ENCODE peak calls at places on chromosomes 3 and 15, in five cellular contexts. K is KBM-7; J is hepatic stellate cell; I is cardiac muscle cell; M is effector memory CD8-positive, alpha-beta T cell. A is an unnamed sample.

GRCh38 chr3:194688207-194688711 is 2.6 kb downstream of the FAM43A start:
- DNase-seq in K (peak; percentile 77), J (no peak), I (peak; percentile 48), M (peak; percentile 21), A (no peak)

GRCh38 chr3:192223815-192224214 is 503.5 kb downstream of the FGF12 start:
- DNase-seq in K (no peak), J (no peak), I (no peak), M (no peak), A (no peak)

GRCh38 chr3:160804762-160805161 is 48.7 kb downstream of the PPM1L start:
- DNase-seq in K (no peak), J (no peak), I (peak; percentile 7), M (no peak), A (no peak)

GRCh38 chr15:49734831-49735508 is 114.1 kb downstream of the DTWD1 start:
- DNase-seq in K (no peak), J (no peak), I (no peak), M (no peak), A (no peak)

GRCh38 chr3:43163895-43164493 is 58.1 kb upstream of the POMGNT2 start:
- DNase-seq in K (no peak), J (no peak), I (no peak), M (no peak), A (no peak)

GRCh38 chr3:107124885-107125284 is 252.4 kb upstream of the CCDC54 start:
- DNase-seq in K (no peak), J (peak; percentile 46), I (peak; percentile 84), M (no peak), A (no peak)

GRCh38 chr15:90558182-90558581 is 28.5 kb downstream of the CRTC3 start:
- DNase-seq in K (peak; percentile 75), J (no peak), I (peak; percentile 60), M (no peak), A (no peak)

GRCh38 chr3:99172736-99173657 is 271.5 kb upstream of the DCBLD2 start:
- DNase-seq in K (peak; percentile 56), J (peak; percentile 38), I (peak; percentile 89), M (no peak), A (peak; percentile 32)

GRCh38 chr3:39644176-39644575 is 165.2 kb upstream of the MYRIP start:
- DNase-seq in K (no peak), J (peak; percentile 10), I (peak; percentile 87), M (no peak), A (no peak)

GRCh38 chr15:24676431-24676830 is 856 bp downstream of the NPAP1 start:
- DNase-seq in K (no peak), J (no peak), I (no peak), M (no peak), A (no peak)

GRCh38 chr3:162507397-162507796 is 1010.8 kb downstream of the OTOL1 start:
- DNase-seq in K (no peak), J (peak; percentile 3), I (no peak), M (no peak), A (no peak)

GRCh38 chr3:27927882-27928281 is 205.8 kb upstream of the EOMES start:
- DNase-seq in K (peak; percentile 55), J (no peak), I (no peak), M (no peak), A (no peak)

GRCh38 chr15:60477164-60477563 is 1.8 kb downstream of the ICE2 start:
- DNase-seq in K (no peak), J (no peak), I (no peak), M (no peak), A (no peak)

GRCh38 chr3:33061782-33062181 is 35.2 kb downstream of the GLB1 start:
- DNase-seq in K (no peak), J (no peak), I (peak; percentile 49), M (peak; percentile 21), A (no peak)

GRCh38 chr3:81352867-81353266 is 408.6 kb downstream of the GBE1 start:
- DNase-seq in K (peak; percentile 32), J (peak; percentile 2), I (peak; percentile 56), M (no peak), A (no peak)

GRCh38 chr3:107619549-107619948 is 96.8 kb downstream of the BBX start:
- DNase-seq in K (no peak), J (no peak), I (no peak), M (no peak), A (no peak)

GRCh38 chr15:68271854-68272471 is 5.6 kb upstream of the FEM1B start:
- DNase-seq in K (no peak), J (peak; percentile 67), I (peak; percentile 46), M (no peak), A (no peak)

GRCh38 chr15:80588801-80589200 is 106.3 kb upstream of the ABHD17C start:
- DNase-seq in K (no peak), J (peak; percentile 89), I (peak; percentile 96), M (no peak), A (peak; percentile 38)

GRCh38 chr15:63891763-63892123 is 58.0 kb upstream of the HERC1 start:
- DNase-seq in K (peak; percentile 49), J (no peak), I (no peak), M (no peak), A (no peak)